ENCODE peak calls at places on chromosomes 7 and 10, in four cellular contexts. T is hepatocyte; E is GM12878; G is CD4-positive, CD25-positive, alpha-beta regulatory T cell. X is an unnamed sample. For H3K4me1 and H3K27me3, the result is how much of the 10 kb centered on the place peaks cover.

GRCh38 chr10:43689955-43690771 is 41.5 kb upstream of the ZNF32 start:
- DNase-seq in T (peak), E (no peak), G (peak), X (peak)

GRCh38 chr7:17301491-17302101 is 3.1 kb downstream of the AHR start:
- DNase-seq in T (peak), E (no peak), G (peak), X (no peak)

GRCh38 chr10:55200020-55200419 is 399.0 kb upstream of the PCDH15 start:
- DNase-seq in T (no peak), E (no peak), G (no peak), X (no peak)

GRCh38 chr7:135262623-135263320 is 29.1 kb downstream of the STRA8 start:
- DNase-seq in T (no peak), E (no peak), G (no peak), X (no peak)

GRCh38 chr10:58531084-58531695 is 18.5 kb downstream of the BICC1 start:
- DNase-seq in T (peak), E (peak), G (peak), X (peak)

GRCh38 chr7:51058764-51059163 is 257.8 kb downstream of the COBL start:
- DNase-seq in T (no peak), E (no peak), G (no peak), X (no peak)

GRCh38 chr10:108230478-108231170 is 1066.1 kb upstream of the SORCS1 start:
- DNase-seq in T (no peak), E (no peak), G (no peak), X (peak)

GRCh38 chr7:133510326-133511055 is 257.6 kb downstream of the EXOC4 start:
- DNase-seq in T (peak), E (no peak), G (no peak), X (no peak)

GRCh38 chr10:30858499-30858898 is 173.2 kb downstream of the ZNF438 start:
- DNase-seq in T (no peak), E (no peak), G (no peak), X (peak)
- H3K27ac ChIP-seq in T (no peak), E (no peak), G (no peak), X (no peak)

GRCh38 chr10:131978366-131978765 is 3.4 kb downstream of the BNIP3 start:
- DNase-seq in T (no peak), E (no peak), G (no peak), X (no peak)
- H3K4me1 ChIP-seq in T (under half), E (under half), G (under half), X (under half)

GRCh38 chr10:98085238-98085637 is 49.2 kb upstream of the R3HCC1L start:
- DNase-seq in T (no peak), E (no peak), G (no peak), X (no peak)

GRCh38 chr10:98078774-98079173 is 48.4 kb upstream of the CRTAC1 start:
- DNase-seq in T (no peak), E (no peak), G (no peak), X (no peak)

GRCh38 chr10:98077223-98077622 is 46.8 kb upstream of the CRTAC1 start:
- DNase-seq in T (no peak), E (no peak), G (no peak), X (no peak)

GRCh38 chr10:98076086-98076485 is 45.7 kb upstream of the CRTAC1 start:
- DNase-seq in T (no peak), E (no peak), G (no peak), X (no peak)

DNA sequence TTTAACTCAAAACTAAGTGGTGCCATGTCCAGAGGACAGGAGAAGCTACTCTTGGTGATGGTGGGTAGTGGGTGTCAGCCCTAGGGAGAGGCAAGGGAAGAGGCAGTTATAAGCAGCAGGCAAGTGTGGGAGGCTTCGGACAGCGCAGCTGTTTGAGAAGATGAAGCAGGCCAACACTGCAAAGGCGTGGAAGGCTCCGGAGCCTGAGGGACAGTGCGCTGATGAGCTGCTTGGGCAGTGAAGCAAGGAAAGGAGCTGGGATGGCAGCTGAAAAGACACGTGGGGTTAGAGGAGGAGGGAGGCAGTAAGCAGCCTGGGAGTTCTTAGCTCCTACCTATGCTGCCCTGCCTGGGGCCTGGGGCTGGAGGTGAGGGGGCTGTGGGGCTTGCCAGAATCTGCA is 50.1 kb upstream of the CRTAC1 start:
- DNase-seq in T (no peak), E (no peak), G (no peak), X (no peak)
- H3K27me3 ChIP-seq in T (under half), E (under half), G (under half), X (under half)

DNA sequence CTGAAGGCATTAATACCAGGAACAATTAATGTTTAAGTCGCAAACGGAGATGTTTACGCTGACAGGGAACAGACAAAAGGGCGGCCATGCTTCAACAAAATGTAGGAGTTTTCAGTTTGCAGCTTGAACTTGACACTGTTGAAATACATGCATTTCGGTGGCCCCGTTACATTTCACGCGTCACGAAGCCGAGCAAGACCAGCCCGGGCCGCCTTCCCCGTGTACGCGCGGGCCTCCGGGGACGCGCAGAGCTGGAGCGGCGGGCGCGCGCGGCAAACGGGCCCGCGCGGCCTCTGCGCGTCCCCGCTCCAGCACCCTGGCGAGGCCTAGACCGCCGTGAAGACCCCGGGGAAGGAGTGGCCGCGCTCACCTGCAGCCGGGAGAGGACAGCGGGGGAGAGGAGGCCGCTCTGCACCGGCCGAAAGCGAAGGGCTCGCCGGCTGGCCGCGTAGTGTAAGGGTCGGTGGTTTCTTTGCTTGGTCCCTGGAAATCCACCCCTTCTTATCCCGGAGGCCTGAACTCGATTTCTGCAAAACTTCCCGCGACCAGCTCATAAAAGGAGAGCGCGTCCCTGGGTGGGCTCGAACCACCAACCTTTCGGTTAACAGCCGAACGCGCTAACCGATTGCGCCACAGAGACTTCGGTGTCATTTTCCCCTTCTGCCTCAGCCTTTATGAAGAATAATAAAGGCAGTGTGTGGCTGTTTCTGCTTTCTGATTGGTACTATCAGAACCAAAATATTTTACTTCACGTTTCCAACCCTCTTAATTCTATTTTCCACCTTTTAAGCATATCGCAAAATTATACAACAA is 11.3 kb upstream of the EBLN1 start:
- DNase-seq in T (peak), E (peak), G (peak), X (peak)
- H3K27ac ChIP-seq in T (peak), E (peak), G (peak), X (peak)

DNA sequence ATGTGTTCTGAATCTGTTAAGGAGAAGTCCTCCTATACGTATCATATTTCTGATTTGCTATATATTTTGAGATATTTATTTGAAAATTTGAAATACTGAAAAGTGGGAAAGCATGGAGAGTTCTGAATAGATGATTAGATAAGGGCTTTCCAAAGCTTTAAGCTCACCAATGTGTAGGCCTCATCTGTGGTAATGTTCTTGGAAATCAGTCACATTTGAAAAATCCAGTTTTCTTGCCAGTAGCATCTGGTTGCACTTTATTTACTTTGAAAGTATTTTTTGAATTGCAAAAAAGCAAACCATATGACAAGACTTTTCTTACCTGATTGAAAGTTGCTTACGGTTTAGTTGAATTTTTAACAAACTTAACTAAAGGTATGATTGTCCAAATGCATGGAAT is 21.7 kb downstream of the ADD3 start:
- DNase-seq in T (no peak), E (no peak), G (no peak), X (peak)
- H3K4me1 ChIP-seq in T (under half), E (under half), G (under half), X (under half)